ENCODE peak calls at places on chromosomes 1 and 21, in six cellular contexts. S is transverse colon, P is cardiac fibroblast, V is heart left ventricle, X is GM12864, K is kidney epithelial cell. D is an unnamed sample.

GRCh38 chr1:18344755-18345154 is 136.0 kb upstream of the KLHDC7A start:
- DNase-seq in K (no peak), X (no peak), V (no peak), S (no peak), P (no peak), D (no peak)

GRCh38 chr1:232950197-232950918 is at the start of gene NTPCR:
- DNase-seq in K (peak), P (peak), S (peak), V (peak), X (peak), D (peak)

GRCh38 chr1:8651236-8651890 is 166.1 kb downstream of the RERE start:
- DNase-seq in X (no peak), V (no peak), K (no peak), P (no peak), S (no peak), D (no peak)

GRCh38 chr1:25117233-25117823 is 115.0 kb downstream of the SYF2 start:
- DNase-seq in K (no peak), P (no peak), V (no peak), X (no peak), S (peak), D (no peak)

GRCh38 chr1:1358433-1359201 is at the start of gene MXRA8:
- DNase-seq in V (peak), K (no peak), P (peak), S (peak), X (no peak), D (no peak)

GRCh38 chr1:62437273-62437945 is 560 bp downstream of the USP1 start:
- DNase-seq in P (peak), K (no peak), X (no peak), S (no peak), V (no peak), D (peak)

GRCh38 chr21:31180256-31181088 is 142.2 kb upstream of the KRTAP19-8 start:
- DNase-seq in P (peak), X (peak), V (no peak), S (no peak), K (no peak), D (no peak)

GRCh38 chr1:56147020-56147419 is 432.3 kb downstream of the PLPP3 start:
- DNase-seq in P (no peak), K (no peak), S (no peak), V (no peak), X (no peak), D (no peak)

GRCh38 chr1:17891205-17892110 is 136.3 kb downstream of the ACTL8 start:
- DNase-seq in P (no peak), K (no peak), V (peak), S (no peak), X (no peak), D (no peak)

GRCh38 chr1:238951809-238952208 is 434.6 kb upstream of the CHRM3 start:
- DNase-seq in P (peak), S (no peak), X (no peak), K (peak), V (no peak), D (no peak)

GRCh38 chr1:57845041-57845440 is 421.2 kb upstream of the DAB1 start:
- DNase-seq in K (no peak), P (peak), S (no peak), V (no peak), X (no peak), D (no peak)

GRCh38 chr1:195962051-195962450 is 646.2 kb downstream of the KCNT2 start:
- DNase-seq in K (no peak), P (no peak), V (no peak), X (no peak), S (no peak), D (no peak)

GRCh38 chr1:227192163-227192562 is 126.1 kb downstream of the CDC42BPA start:
- DNase-seq in S (peak), X (no peak), V (no peak), K (peak), P (peak), D (no peak)

GRCh38 chr1:163673076-163673475 is 351.3 kb downstream of the NUF2 start:
- DNase-seq in V (no peak), P (no peak), K (no peak), X (no peak), S (no peak), D (no peak)

GRCh38 chr1:43270421-43271095 is 775 bp downstream of the TMEM125 start:
- DNase-seq in X (no peak), P (peak), V (peak), S (peak), K (no peak), D (peak)

GRCh38 chr1:37722181-37723071 is 30.1 kb downstream of the CDCA8 start:
- DNase-seq in V (no peak), X (no peak), K (no peak), P (no peak), S (no peak), D (no peak)

DNA sequence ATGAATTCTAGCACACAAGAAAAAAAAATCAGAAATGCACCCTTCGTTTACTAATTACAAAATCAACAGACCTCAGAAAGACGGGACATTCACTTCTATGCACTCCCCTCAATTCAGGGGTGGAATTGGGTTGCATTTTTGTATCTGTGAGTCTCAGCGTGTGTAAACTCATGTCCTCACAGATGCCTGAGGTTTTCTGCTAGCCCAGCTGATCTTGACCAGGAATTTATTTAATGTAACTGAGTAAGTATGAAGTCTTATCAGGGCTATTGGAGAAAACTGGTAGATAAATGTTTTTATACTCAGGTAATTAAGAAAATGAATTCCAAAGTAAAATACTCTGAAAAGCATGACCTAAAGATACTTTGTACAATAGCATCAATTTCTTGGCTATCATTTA is 167.7 kb downstream of the RUNX1 start:
- DNase-seq in S (no peak), V (no peak), X (no peak), K (no peak), P (peak), D (no peak)
- H3K4me3 ChIP-seq in S (no peak), V (no peak), X (no peak), K (no peak), P (no peak), D (peak)

DNA sequence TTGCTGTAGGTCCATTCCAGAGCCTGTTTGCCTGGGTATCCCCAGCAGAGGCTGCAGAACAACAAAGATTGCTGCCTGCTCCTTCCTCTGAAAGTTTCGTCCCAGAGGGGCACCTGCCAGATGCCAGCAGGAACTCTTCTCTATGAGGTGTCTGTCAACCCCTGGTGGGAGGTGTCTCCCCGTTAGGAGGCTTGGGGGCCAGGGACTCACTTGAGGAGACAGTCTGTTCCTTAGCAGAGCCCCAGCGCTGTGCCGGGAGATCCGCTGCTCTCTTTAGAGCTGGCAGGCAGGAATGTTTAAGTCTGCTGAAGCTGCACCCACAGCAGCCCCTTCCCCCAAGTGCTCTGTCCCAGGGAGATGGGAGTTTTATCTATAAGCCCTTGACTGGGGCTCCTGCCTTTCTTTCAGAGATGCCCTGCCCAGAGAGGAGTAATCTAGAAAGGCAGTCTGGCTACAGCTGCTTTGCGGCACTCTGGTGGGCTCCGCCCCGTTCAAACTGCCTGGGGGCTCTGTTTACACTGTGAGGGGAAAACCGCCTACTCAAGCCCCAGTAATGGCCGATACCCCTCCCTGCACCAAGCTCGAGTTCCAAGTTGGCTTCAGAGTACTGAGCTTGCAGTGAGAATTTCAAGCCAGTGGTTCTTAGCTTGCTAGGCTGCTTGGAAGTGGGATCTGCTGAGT is 8.7 kb upstream of the SLC25A24 start:
- DNase-seq in K (no peak), S (no peak), P (no peak), X (no peak), V (no peak), D (no peak)
- H3K4me3 ChIP-seq in K (no peak), S (no peak), P (no peak), X (no peak), V (no peak), D (no peak)

GRCh38 chr1:159930634-159931033 is 5.3 kb upstream of the TAGLN2 start:
- DNase-seq in S (no peak), P (no peak), V (no peak), X (no peak), K (no peak), D (no peak)

GRCh38 chr1:159934136-159935039 is 9.1 kb upstream of the TAGLN2 start:
- DNase-seq in X (no peak), K (no peak), V (no peak), P (no peak), S (no peak), D (no peak)

GRCh38 chr1:159933347-159933746 is 8.0 kb upstream of the TAGLN2 start:
- DNase-seq in P (no peak), V (no peak), K (no peak), X (no peak), S (no peak), D (no peak)

GRCh38 chr1:159931101-159931816 is 6.0 kb upstream of the TAGLN2 start:
- DNase-seq in K (no peak), P (no peak), V (no peak), S (no peak), X (no peak), D (no peak)

DNA sequence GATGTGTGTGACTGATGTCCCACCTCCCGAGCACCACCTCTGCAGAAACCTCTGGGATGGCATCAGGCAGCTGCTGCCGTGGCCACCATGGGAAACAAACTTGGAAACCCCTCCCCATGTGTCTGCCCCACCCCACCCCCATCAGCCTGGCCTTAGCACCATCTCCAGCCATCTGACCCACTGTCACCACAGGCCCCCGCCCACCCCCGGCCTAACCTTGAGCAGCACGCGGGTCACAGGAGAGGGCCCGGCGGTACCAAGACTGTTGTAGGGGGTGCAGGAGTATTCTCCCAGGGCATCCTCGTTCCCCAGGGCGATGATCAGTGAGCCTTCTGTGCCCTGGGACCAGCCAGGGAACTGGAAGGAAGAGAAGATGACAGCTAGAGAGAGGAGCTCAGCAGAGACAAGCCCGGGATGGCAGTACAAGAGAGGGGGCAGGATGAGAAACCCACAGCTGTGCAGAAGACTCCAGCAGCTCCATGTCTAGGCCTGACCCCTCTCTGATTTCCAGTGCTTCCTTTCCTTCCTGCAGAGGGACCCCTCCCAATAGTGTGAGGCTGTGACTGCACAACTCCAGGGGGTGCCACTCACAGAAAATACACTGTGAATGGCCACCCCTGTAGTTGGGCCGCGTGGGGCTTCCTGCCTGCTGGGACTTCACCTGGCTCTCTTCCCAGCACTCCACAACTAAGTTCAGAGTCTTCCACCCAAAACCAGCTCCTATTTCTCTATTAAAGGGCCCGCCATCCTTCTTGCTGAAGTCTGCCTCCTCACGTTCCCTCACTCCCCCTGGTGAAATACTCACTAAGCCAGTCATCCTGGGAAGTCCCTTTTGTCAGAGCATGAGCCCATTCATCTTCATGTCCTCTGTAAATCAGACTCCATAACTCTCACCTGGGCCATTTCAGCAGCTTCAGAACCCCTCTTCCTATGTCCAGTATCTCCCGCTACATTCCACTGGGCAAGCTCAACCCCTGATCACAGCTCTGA is 7.3 kb upstream of the TAGLN2 start:
- DNase-seq in P (no peak), K (no peak), S (no peak), X (no peak), V (no peak), D (no peak)
- H3K4me3 ChIP-seq in P (no peak), K (no peak), S (no peak), X (no peak), V (no peak), D (no peak)

GRCh38 chr1:203629509-203630082 is 3.0 kb downstream of the ATP2B4 start:
- DNase-seq in S (peak), V (peak), X (no peak), K (no peak), P (peak), D (peak)

GRCh38 chr1:203628185-203628996 is 1.8 kb downstream of the ATP2B4 start:
- DNase-seq in V (no peak), X (no peak), P (peak), S (peak), K (no peak), D (peak)

GRCh38 chr1:203627819-203628184 is 1.2 kb downstream of the ATP2B4 start:
- DNase-seq in X (no peak), S (peak), V (no peak), K (no peak), P (peak), D (no peak)

GRCh38 chr1:203630697-203631096 is 4.1 kb downstream of the ATP2B4 start:
- DNase-seq in V (peak), X (no peak), P (peak), K (no peak), S (no peak), D (no peak)

DNA sequence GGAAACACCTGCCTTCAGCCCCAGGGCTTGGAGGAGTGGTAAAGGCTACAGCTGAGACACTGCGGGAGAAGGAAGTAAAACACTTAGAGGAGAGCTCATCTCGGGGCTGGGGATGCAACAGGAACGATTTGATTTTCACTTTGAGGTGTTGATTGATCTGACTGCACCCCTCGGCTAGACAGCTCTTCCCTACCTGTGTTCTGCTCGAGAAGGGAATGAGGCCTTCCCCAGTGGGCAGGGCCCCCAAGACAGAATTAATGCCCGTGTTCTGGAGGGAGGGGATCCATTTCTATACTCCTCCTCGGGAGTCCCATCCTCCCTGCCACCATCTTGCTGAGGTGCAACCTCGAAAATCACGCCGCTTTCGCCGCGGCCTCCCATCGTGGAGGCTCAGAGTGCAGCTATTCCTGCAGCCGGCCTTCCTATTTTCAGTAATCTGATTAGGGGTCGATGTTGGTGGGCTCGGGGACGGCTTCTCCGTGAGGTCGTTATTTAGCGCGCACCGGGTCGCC is 2.4 kb downstream of the ATP2B4 start:
- DNase-seq in K (no peak), V (no peak), X (no peak), P (no peak), S (no peak), D (no peak)
- H3K4me3 ChIP-seq in K (peak), V (peak), X (peak), P (peak), S (peak), D (peak)

GRCh38 chr21:33024278-33025103 is 1.2 kb upstream of the OLIG2 start:
- DNase-seq in P (no peak), V (no peak), S (no peak), K (no peak), X (no peak), D (no peak)
- H3K4me3 ChIP-seq in P (no peak), V (no peak), S (no peak), K (no peak), X (no peak), D (no peak)

DNA sequence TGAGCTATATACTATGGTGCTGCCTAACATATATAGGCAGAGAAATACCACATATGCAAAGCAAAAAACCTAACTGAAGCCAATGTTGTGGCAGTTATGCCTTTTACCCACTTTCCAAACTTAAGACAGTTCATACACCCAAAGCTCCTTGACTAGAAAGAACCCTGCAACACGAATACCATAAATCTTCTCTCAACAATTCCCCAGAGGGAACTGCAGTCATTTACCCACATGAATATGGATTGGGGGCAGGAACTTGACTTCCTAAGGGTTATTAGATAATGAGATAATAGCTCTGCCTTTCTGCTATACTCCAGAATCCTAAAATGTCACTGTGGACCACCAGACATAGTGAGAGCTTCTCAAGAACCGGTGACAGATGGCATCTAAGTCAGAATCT is 2.9 kb upstream of the ASPM start:
- DNase-seq in X (no peak), S (no peak), K (no peak), P (no peak), V (no peak), D (no peak)
- H3K4me3 ChIP-seq in X (no peak), S (no peak), K (no peak), P (no peak), V (no peak), D (no peak)

DNA sequence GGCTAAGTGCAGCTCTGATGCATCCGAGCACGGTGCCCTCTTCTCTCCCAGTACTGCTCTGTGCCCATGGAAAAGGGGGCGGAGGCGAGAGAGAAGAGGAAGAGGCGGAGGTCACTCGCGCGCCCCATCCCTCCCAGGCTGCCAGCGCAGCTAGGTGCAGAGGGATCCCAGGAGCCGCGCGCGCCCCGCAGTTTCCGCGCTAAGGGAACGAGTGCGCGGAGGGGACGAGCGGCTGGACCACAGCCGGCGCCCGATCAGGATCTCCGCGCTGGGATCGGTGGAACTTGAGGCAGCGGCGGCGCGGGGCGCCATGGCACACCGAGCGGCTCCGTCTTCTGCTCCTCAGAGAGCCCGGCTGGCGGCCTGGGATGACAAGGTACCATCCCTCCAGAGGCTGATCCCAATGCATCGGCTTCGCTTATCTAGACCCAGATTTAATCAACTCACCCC is at the start of gene PTGFR:
- DNase-seq in S (no peak), K (no peak), P (peak), V (peak), X (no peak), D (no peak)
- H3K4me3 ChIP-seq in S (peak), K (peak), P (peak), V (peak), X (no peak), D (peak)

DNA sequence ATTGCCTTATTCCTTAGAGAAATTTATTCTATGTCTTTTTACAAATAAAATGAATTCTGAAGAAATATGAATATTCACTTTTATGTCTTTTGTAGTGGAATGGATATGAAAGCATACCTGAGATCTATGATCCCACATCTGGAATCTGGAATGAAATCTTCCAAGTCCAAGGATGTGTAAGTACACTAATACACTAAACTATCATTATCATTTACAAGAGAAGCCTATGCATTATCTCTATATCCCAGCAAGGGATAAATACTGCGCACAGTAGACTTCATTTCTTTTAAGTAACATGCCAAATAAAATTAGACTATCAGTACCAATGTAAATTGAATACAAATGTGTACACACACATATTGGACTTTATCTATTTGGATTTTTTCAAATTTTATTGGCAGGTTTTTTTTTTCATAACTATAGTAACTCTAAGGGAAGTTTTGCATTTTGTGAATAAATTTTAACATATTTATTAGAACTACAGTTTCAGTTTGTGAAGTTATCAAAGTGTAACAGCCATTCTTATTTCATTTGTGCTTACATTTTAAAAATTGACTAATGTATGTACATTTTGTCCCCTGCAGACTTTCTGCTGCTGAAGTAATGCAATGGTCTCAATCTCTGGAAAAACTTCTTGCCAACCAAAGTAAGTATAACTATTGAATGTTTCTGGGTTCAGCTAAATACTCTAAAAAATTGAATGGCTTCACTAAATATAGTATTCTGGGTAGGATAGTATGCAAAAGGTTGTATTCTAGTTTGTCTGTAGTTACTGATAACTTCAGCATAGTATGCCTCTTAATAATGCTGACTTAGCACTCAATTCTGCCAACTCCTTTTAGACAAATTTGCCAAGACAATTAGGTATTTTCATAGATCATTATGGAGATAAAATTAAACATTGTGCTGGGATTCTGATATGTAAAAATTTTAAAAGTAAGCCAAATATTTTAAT is 894 bp downstream of the RGS1 start:
- DNase-seq in S (no peak), K (no peak), X (no peak), V (no peak), P (no peak), D (no peak)
- H3K4me3 ChIP-seq in S (peak), K (no peak), X (peak), V (no peak), P (no peak), D (peak)

D was measured in suprapubic skin.